ENCODE peak calls at places on chromosome 14, in seven cellular contexts. T is adrenal gland; Y is iPS-NIHi11; W is activated naive CD4-positive, alpha-beta T cell treated with anti-CD3 and anti-CD28 coated beads, Interleukin-2, amount 10 ng/mL, durations not matched to agents 7 days and 5 days; A is activated T-cell treated with anti-CD3 and anti-CD28 coated beads for 48 hours; Z is HS-27A; U is stimulated activated CD4-positive, alpha-beta T cell treated with anti-CD3 and anti-CD28 coated beads, Interleukin-2, amount 100 ng/mL, for 24 hours. H is an unnamed sample.

GRCh38 chr14:73935666-73936065 is 14.2 kb downstream of the FAM161B start:
- DNase-seq in Y (peak), W (no peak), Z (no peak), A (no peak), T (no peak), U (no peak), H (no peak)

GRCh38 chr14:102996941-102997340 is 60.4 kb downstream of the CDC42BPB start:
- DNase-seq in U (no peak), A (no peak), W (no peak), Z (no peak), Y (no peak), T (no peak), H (no peak)

GRCh38 chr14:99602054-99602787 is 1.8 kb downstream of the CCDC85C start:
- DNase-seq in Z (no peak), W (no peak), U (no peak), Y (no peak), T (no peak), A (no peak), H (no peak)

GRCh38 chr14:32545109-32545857 is 216.2 kb downstream of the AKAP6 start:
- DNase-seq in Z (no peak), W (no peak), U (no peak), Y (no peak), T (no peak), A (no peak), H (no peak)

GRCh38 chr14:61730756-61731373 is 31.4 kb upstream of the SNAPC1 start:
- DNase-seq in W (no peak), U (no peak), Z (no peak), A (no peak), T (no peak), Y (no peak), H (no peak)

GRCh38 chr14:68364823-68365222 is 428.0 kb downstream of the ZFP36L1 start:
- DNase-seq in A (no peak), Z (no peak), T (no peak), U (no peak), Y (peak), W (no peak), H (no peak)

GRCh38 chr14:20886091-20886490 is 5.1 kb upstream of the RNASE3 start:
- DNase-seq in W (no peak), T (no peak), U (no peak), Y (no peak), Z (no peak), A (no peak), H (no peak)

GRCh38 chr14:37246427-37246829 is 48.7 kb downstream of the MIPOL1 start:
- DNase-seq in Z (no peak), W (no peak), A (no peak), U (no peak), Y (peak), T (no peak), H (no peak)

GRCh38 chr14:104794641-104795467 is 694 bp downstream of the AKT1 start:
- DNase-seq in A (peak), T (no peak), Z (no peak), W (peak), U (peak), Y (peak), H (no peak)

GRCh38 chr14:31510222-31510621 is 22.4 kb upstream of the GPR33 start:
- DNase-seq in Y (peak), Z (no peak), U (no peak), A (no peak), W (no peak), T (no peak), H (no peak)

GRCh38 chr14:61257469-61258057 is 23.6 kb downstream of the TMEM30B start:
- DNase-seq in W (no peak), Z (no peak), T (no peak), Y (no peak), U (no peak), A (no peak), H (no peak)

GRCh38 chr14:102392506-102392905 is 29.8 kb downstream of the TECPR2 start:
- DNase-seq in Y (no peak), U (no peak), T (no peak), Z (no peak), W (no peak), A (no peak), H (no peak)

GRCh38 chr14:29016050-29016900 is 249.7 kb downstream of the FOXG1 start:
- DNase-seq in U (peak), Y (peak), W (peak), T (no peak), Z (peak), A (peak), H (peak)

GRCh38 chr14:75222208-75222701 is 45.8 kb upstream of the TMED10 start:
- DNase-seq in Y (no peak), U (no peak), T (peak), Z (peak), A (no peak), W (no peak), H (peak)

GRCh38 chr14:100134591-100134990 is 24.9 kb downstream of the DEGS2 start:
- DNase-seq in W (no peak), Z (no peak), T (no peak), A (no peak), Y (no peak), U (no peak), H (no peak)

GRCh38 chr14:74638970-74639369 is 26.9 kb upstream of the LTBP2 start:
- DNase-seq in U (no peak), Y (no peak), T (no peak), A (no peak), Z (no peak), W (no peak), H (no peak)

GRCh38 chr14:27411021-27411420 is 813.2 kb upstream of the NOVA1 start:
- DNase-seq in Z (no peak), T (no peak), W (no peak), A (no peak), U (no peak), Y (no peak), H (no peak)

GRCh38 chr14:70692210-70692609 is 50.5 kb downstream of the TTC9 start:
- DNase-seq in U (no peak), Z (no peak), Y (no peak), A (no peak), T (peak), W (no peak), H (no peak)

GRCh38 chr14:64238049-64238448 is 56.1 kb downstream of the ESR2 start:
- DNase-seq in A (no peak), U (no peak), T (no peak), Z (no peak), W (no peak), Y (peak), H (no peak)

GRCh38 chr14:101367421-101368261 is 193.7 kb upstream of the DIO3 start:
- DNase-seq in U (no peak), T (no peak), Y (no peak), W (no peak), A (no peak), Z (no peak), H (no peak)

GRCh38 chr14:59017285-59017965 is 171.0 kb upstream of the DAAM1 start:
- DNase-seq in A (no peak), U (no peak), W (no peak), T (no peak), Y (no peak), Z (no peak), H (no peak)

GRCh38 chr14:89473979-89474378 is 56.9 kb upstream of the FOXN3 start:
- DNase-seq in Y (no peak), A (no peak), Z (peak), W (no peak), U (no peak), T (no peak), H (no peak)

GRCh38 chr14:74414793-74415437 is 11.1 kb downstream of the SYNDIG1L start:
- DNase-seq in T (no peak), W (no peak), Z (no peak), Y (no peak), U (no peak), A (no peak), H (no peak)

GRCh38 chr14:104719343-104719742 is 4.7 kb upstream of the ADSS1 start:
- DNase-seq in W (no peak), T (no peak), Y (no peak), Z (no peak), A (no peak), U (no peak), H (no peak)

GRCh38 chr14:22814945-22815713 is at the start of gene SLC7A7:
- DNase-seq in Y (no peak), U (no peak), T (no peak), Z (no peak), W (no peak), A (no peak), H (no peak)

H was measured in T1000.